ENCODE peak calls at places on chromosomes 7 and 10, in ten cellular contexts. A is NCI-H2171 treated with DMSO at 0.1 percent for 48 hours, D is cardiac fibroblast, M is heart left ventricle, W is head of caudate nucleus, G is foreskin keratinocyte, Z is foreskin fibroblast, L is upper lobe of left lung, N is endothelial cell, U is fibroblast of mammary gland. V is an unnamed sample.

GRCh38 chr10:125005312-125006187 is 63.6 kb downstream of the ZRANB1 start:
- DNase-seq in A (no peak), D (no peak), M (peak), W (no peak), G (no peak), Z (no peak), L (no peak), N (no peak), U (no peak), V (no peak)

GRCh38 chr10:6920072-6921019 is 340.3 kb upstream of the PRKCQ start:
- DNase-seq in A (peak), D (peak), M (peak), W (peak), G (peak), Z (peak), L (peak), N (peak), U (peak), V (peak)

GRCh38 chr10:26311383-26311940 is 94.9 kb downstream of the GAD2 start:
- DNase-seq in A (no peak), D (no peak), M (no peak), W (no peak), G (no peak), Z (no peak), L (no peak), N (peak), U (no peak), V (no peak)

GRCh38 chr7:79495544-79496272 is 42.2 kb upstream of the MAGI2 start:
- DNase-seq in A (no peak), D (peak), M (no peak), W (no peak), G (peak), Z (peak), L (no peak), N (no peak), U (peak), V (no peak)

GRCh38 chr7:102295346-102296178 is 8.9 kb downstream of the SH2B2 start:
- DNase-seq in A (no peak), D (no peak), M (no peak), W (no peak), G (no peak), Z (no peak), L (no peak), N (no peak), U (no peak), V (no peak)

GRCh38 chr10:99698504-99699080 is 33.3 kb downstream of the COX15 start:
- DNase-seq in A (no peak), D (no peak), M (no peak), W (no peak), G (no peak), Z (no peak), L (no peak), N (peak), U (no peak), V (no peak)

GRCh38 chr7:140036224-140036651 is 26.5 kb downstream of the PARP12 start:
- DNase-seq in A (no peak), D (no peak), M (no peak), W (no peak), G (no peak), Z (no peak), L (no peak), N (no peak), U (peak), V (no peak)

GRCh38 chr10:37754538-37755323 is 102.7 kb downstream of the ZNF248 start:
- DNase-seq in A (peak), D (peak), M (no peak), W (peak), G (peak), Z (no peak), L (no peak), N (no peak), U (peak), V (no peak)

GRCh38 chr7:149624006-149624405 is 126.4 kb upstream of the ZNF746 start:
- DNase-seq in A (peak), D (no peak), M (peak), W (peak), G (peak), Z (peak), L (no peak), N (peak), U (peak), V (no peak)

V was measured in heart right ventricle.